ENCODE peak calls at places on chromosome 21, in ten cellular contexts. D is amniotic stem cell; I is Ammon's horn; V is stimulated activated CD4-positive, alpha-beta T cell treated with anti-CD3 and anti-CD28 coated beads, TNF-alpha, amount 100 ng/mL, for 48 hours; P is activated T-cell treated with anti-CD3 and anti-CD28 coated beads for 1 hour; C is GM20000; T is HEK293T; J is activated naive CD4-positive, alpha-beta T cell; Q is endodermal cell; Z is foreskin fibroblast. F is an unnamed sample.

GRCh38 chr21:39107739-39108138 is 75.5 kb downstream of the PSMG1 start:
- DNase-seq in I (no peak), C (no peak), T (no peak), J (no peak), D (no peak), Q (no peak), Z (no peak), P (no peak), V (no peak), F (no peak)

GRCh38 chr21:26167593-26167992 is 3.0 kb downstream of the APP start:
- DNase-seq in J (no peak), V (no peak), T (no peak), Z (no peak), P (no peak), C (no peak), I (no peak), D (no peak), Q (no peak), F (no peak)

GRCh38 chr21:45473496-45474322 is 68.5 kb downstream of the SLC19A1 start:
- DNase-seq in C (no peak), V (no peak), Z (no peak), Q (no peak), J (no peak), D (no peak), T (no peak), P (no peak), I (no peak), F (no peak)

GRCh38 chr21:44450999-44451398 is 4.3 kb upstream of the LRRC3 start:
- DNase-seq in V (no peak), C (no peak), Q (peak), Z (no peak), I (no peak), D (no peak), P (no peak), T (no peak), J (no peak), F (no peak)

GRCh38 chr21:21019681-21020080 is 21.5 kb downstream of the NCAM2 start:
- DNase-seq in C (no peak), D (no peak), P (no peak), Z (no peak), T (no peak), V (no peak), I (no peak), Q (no peak), J (no peak), F (no peak)

GRCh38 chr21:43916691-43917514 is 51.9 kb downstream of the AGPAT3 start:
- DNase-seq in C (peak), V (no peak), I (no peak), P (peak), Z (peak), J (peak), D (no peak), T (no peak), Q (peak), F (no peak)

GRCh38 chr21:37681711-37682110 is 234.5 kb downstream of the KCNJ6 start:
- DNase-seq in C (no peak), I (no peak), P (no peak), Z (no peak), Q (no peak), D (no peak), T (no peak), J (no peak), V (no peak), F (no peak)

GRCh38 chr21:25565272-25566199 is 41.7 kb downstream of the MRPL39 start:
- DNase-seq in C (no peak), V (no peak), T (no peak), P (no peak), Q (no peak), I (no peak), Z (no peak), J (no peak), D (no peak), F (no peak)

GRCh38 chr21:16345757-16346156 is 616.0 kb downstream of the USP25 start:
- DNase-seq in D (no peak), I (no peak), T (no peak), J (no peak), V (no peak), Z (no peak), C (no peak), P (no peak), Q (no peak), F (no peak)

GRCh38 chr21:44397431-44398031 is 44.1 kb downstream of the TRPM2 start:
- DNase-seq in C (no peak), P (no peak), D (no peak), J (no peak), Q (peak), T (no peak), I (no peak), V (no peak), Z (no peak), F (no peak)

GRCh38 chr21:38060533-38060932 is 144.3 kb upstream of the KCNJ6 start:
- DNase-seq in V (no peak), J (no peak), T (no peak), D (no peak), I (no peak), Z (no peak), P (no peak), C (no peak), Q (no peak), F (no peak)

F was measured in NCI-H460.